ENCODE peak calls at places on chromosome 2, in six cellular contexts. Z is GM13976; S is activated effector memory CD4-positive, alpha-beta T cell treated with Interleukin-2 at 50 U/mL for 16 hours; T is cardiac muscle cell; F is activated T-helper 1 cell treated with anti-CD3 and anti-CD28 coated beads, Interleukin-2, amount 50 U/mL, for 16 hours; Q is Jurkat, Clone E6-1. X is an unnamed sample.

GRCh38 chr2:25251032-25251460 is 82.7 kb upstream of the POMC start:
- DNase-seq in Z (peak; percentile 67), S (no peak), T (no peak), F (no peak), Q (no peak), X (no peak)

GRCh38 chr2:12318427-12319057 is 398.2 kb upstream of the TRIB2 start:
- DNase-seq in Z (no peak), S (no peak), T (no peak), F (no peak), Q (no peak), X (no peak)

GRCh38 chr2:18178736-18179349 is 300.4 kb downstream of the KCNS3 start:
- DNase-seq in Z (peak; percentile 45), S (no peak), T (peak; percentile 71), F (no peak), Q (peak; percentile 61), X (no peak)

GRCh38 chr2:224579411-224579810 is 5.8 kb downstream of the CUL3 start:
- DNase-seq in Z (no peak), S (no peak), T (peak; percentile 19), F (no peak), Q (no peak), X (no peak)

GRCh38 chr2:106562826-106563594 is 75.8 kb downstream of the CD8B2 start:
- DNase-seq in Z (no peak), S (no peak), T (peak; percentile 26), F (no peak), Q (peak; percentile 9), X (no peak)

GRCh38 chr2:128765822-128766221 is 447.2 kb upstream of the HS6ST1 start:
- DNase-seq in Z (no peak), S (no peak), T (no peak), F (no peak), Q (no peak), X (no peak)

GRCh38 chr2:100254646-100255210 is 67.6 kb downstream of the LONRF2 start:
- DNase-seq in Z (no peak), S (no peak), T (no peak), F (no peak), Q (no peak), X (no peak)

GRCh38 chr2:160918909-160919503 is 241.2 kb upstream of the TANK start:
- DNase-seq in Z (peak; percentile 21), S (peak; percentile 4), T (peak; percentile 87), F (no peak), Q (no peak), X (peak; percentile 88)

GRCh38 chr2:231364961-231365810 is 30.3 kb upstream of the B3GNT7 start:
- DNase-seq in Z (no peak), S (no peak), T (peak; percentile 77), F (no peak), Q (no peak), X (no peak)

GRCh38 chr2:223797073-223797472 is 40.3 kb downstream of the AP1S3 start:
- DNase-seq in Z (no peak), S (no peak), T (peak; percentile 57), F (no peak), Q (no peak), X (no peak)

GRCh38 chr2:42801388-42801787 is 9.0 kb upstream of the HAAO start:
- DNase-seq in Z (no peak), S (no peak), T (peak; percentile 31), F (no peak), Q (no peak), X (no peak)

GRCh38 chr2:1306687-1307516 is 106.4 kb upstream of the TPO start:
- DNase-seq in Z (no peak), S (no peak), T (no peak), F (no peak), Q (no peak), X (no peak)

GRCh38 chr2:139411236-139411635 is 631.0 kb upstream of the NXPH2 start:
- DNase-seq in Z (no peak), S (no peak), T (no peak), F (no peak), Q (peak; percentile 37), X (no peak)